ENCODE peak calls at places on chromosomes 5 and 9, in five cellular contexts. G, W, Z, Q and C are unnamed samples. For H3K36me3 and H3K4me1, the result is how much of the 10 kb centered on the place peaks cover.

GRCh38 chr9:100819980-100820379 is 208.5 kb upstream of the PLPPR1 start:
- DNase-seq in G (no peak), W (no peak), Z (no peak), Q (no peak), C (no peak)

GRCh38 chr5:27708579-27708978 is 670.2 kb upstream of the CDH9 start:
- DNase-seq in G (no peak), W (no peak), Z (no peak), Q (no peak), C (no peak)

GRCh38 chr9:126450537-126451205 is 124.0 kb downstream of the MVB12B start:
- DNase-seq in G (no peak), W (no peak), Z (no peak), Q (peak), C (no peak)

GRCh38 chr5:171581756-171582155 is 162.3 kb downstream of the FGF18 start:
- DNase-seq in G (no peak), W (no peak), Z (no peak), Q (no peak), C (no peak)

GRCh38 chr5:90613918-90614504 is 55.4 kb downstream of the ADGRV1 start:
- DNase-seq in G (no peak), W (peak), Z (no peak), Q (no peak), C (no peak)

GRCh38 chr5:157108961-157109360 is at the start of gene HAVCR2:
- DNase-seq in G (no peak), W (no peak), Z (peak), Q (peak), C (no peak)

GRCh38 chr5:122726990-122727616 is 47.8 kb upstream of the SNX2 start:
- DNase-seq in G (no peak), W (no peak), Z (no peak), Q (no peak), C (no peak)

GRCh38 chr9:21591221-21592062 is 109.3 kb upstream of the IFNE start:
- DNase-seq in G (peak), W (no peak), Z (peak), Q (no peak), C (peak)

GRCh38 chr5:109865636-109866035 is 175.9 kb downstream of the MAN2A1 start:
- DNase-seq in G (no peak), W (no peak), Z (no peak), Q (no peak), C (no peak)

GRCh38 chr9:446074-446699 is 231.5 kb downstream of the DOCK8 start:
- DNase-seq in G (no peak), W (no peak), Z (no peak), Q (no peak), C (peak)

GRCh38 chr9:125495137-125496119 is 211.6 kb downstream of the MAPKAP1 start:
- DNase-seq in G (no peak), W (no peak), Z (no peak), Q (no peak), C (no peak)

GRCh38 chr5:173637340-173637739 is 20.9 kb upstream of the BOD1 start:
- DNase-seq in G (no peak), W (no peak), Z (no peak), Q (no peak), C (no peak)

GRCh38 chr9:4640027-4640426 is 22.1 kb upstream of the PLPP6 start:
- DNase-seq in G (no peak), W (peak), Z (peak), Q (no peak), C (no peak)

GRCh38 chr5:53335115-53335514 is 145.3 kb upstream of the FST start:
- DNase-seq in G (no peak), W (no peak), Z (no peak), Q (no peak), C (peak)

GRCh38 chr5:132688536-132689409 is 15.0 kb downstream of the IL4 start:
- DNase-seq in G (no peak), W (no peak), Z (no peak), Q (no peak), C (no peak)

GRCh38 chr5:60340326-60340725 is 359.6 kb downstream of the DEPDC1B start:
- DNase-seq in G (no peak), W (no peak), Z (no peak), Q (no peak), C (no peak)

GRCh38 chr9:90086076-90086475 is 481.3 kb downstream of the GADD45G start:
- DNase-seq in G (no peak), W (no peak), Z (peak), Q (no peak), C (no peak)

GRCh38 chr9:99103505-99103904 is 1.4 kb upstream of the TGFBR1 start:
- DNase-seq in G (no peak), W (no peak), Z (no peak), Q (no peak), C (no peak)

GRCh38 chr9:91012933-91013841 is 211.6 kb downstream of the SYK start:
- DNase-seq in G (no peak), W (no peak), Z (no peak), Q (no peak), C (no peak)

GRCh38 chr5:2432070-2432920 is 319.2 kb downstream of the IRX2 start:
- DNase-seq in G (no peak), W (no peak), Z (no peak), Q (no peak), C (no peak)

GRCh38 chr9:98867434-98868168 is 60.1 kb downstream of the GALNT12 start:
- DNase-seq in G (peak), W (peak), Z (peak), Q (no peak), C (no peak)

GRCh38 chr5:2094616-2094995 is 211.9 kb upstream of the IRX4 start:
- DNase-seq in G (no peak), W (no peak), Z (no peak), Q (peak), C (no peak)

GRCh38 chr5:176446884-176447537 is 1.2 kb upstream of the FAF2 start:
- DNase-seq in G (no peak), W (peak), Z (peak), Q (peak), C (no peak)

GRCh38 chr5:68456756-68457217 is 241.2 kb downstream of the PIK3R1 start:
- DNase-seq in G (peak), W (peak), Z (peak), Q (no peak), C (no peak)

GRCh38 chr5:140926211-140926902 is at the start of gene PCDHAC1:
- DNase-seq in G (peak), W (peak), Z (peak), Q (peak), C (peak)

GRCh38 chr9:125608488-125609224 is 98.4 kb downstream of the MAPKAP1 start:
- DNase-seq in G (no peak), W (no peak), Z (no peak), Q (no peak), C (no peak)

GRCh38 chr9:94656190-94656589 is 16.9 kb upstream of the FBP1 start:
- DNase-seq in G (no peak), W (no peak), Z (peak), Q (peak), C (peak)

GRCh38 chr9:88995627-88996026 is 4.4 kb downstream of the S1PR3 start:
- DNase-seq in G (no peak), W (no peak), Z (no peak), Q (no peak), C (no peak)

GRCh38 chr5:163248333-163248732 is 189.1 kb upstream of the CCNG1 start:
- DNase-seq in G (no peak), W (no peak), Z (no peak), Q (no peak), C (no peak)

GRCh38 chr5:163245584-163245983 is 191.8 kb upstream of the CCNG1 start:
- DNase-seq in G (no peak), W (no peak), Z (no peak), Q (no peak), C (no peak)

GRCh38 chr5:163248856-163249255 is 188.5 kb upstream of the CCNG1 start:
- DNase-seq in G (no peak), W (no peak), Z (no peak), Q (no peak), C (no peak)

DNA sequence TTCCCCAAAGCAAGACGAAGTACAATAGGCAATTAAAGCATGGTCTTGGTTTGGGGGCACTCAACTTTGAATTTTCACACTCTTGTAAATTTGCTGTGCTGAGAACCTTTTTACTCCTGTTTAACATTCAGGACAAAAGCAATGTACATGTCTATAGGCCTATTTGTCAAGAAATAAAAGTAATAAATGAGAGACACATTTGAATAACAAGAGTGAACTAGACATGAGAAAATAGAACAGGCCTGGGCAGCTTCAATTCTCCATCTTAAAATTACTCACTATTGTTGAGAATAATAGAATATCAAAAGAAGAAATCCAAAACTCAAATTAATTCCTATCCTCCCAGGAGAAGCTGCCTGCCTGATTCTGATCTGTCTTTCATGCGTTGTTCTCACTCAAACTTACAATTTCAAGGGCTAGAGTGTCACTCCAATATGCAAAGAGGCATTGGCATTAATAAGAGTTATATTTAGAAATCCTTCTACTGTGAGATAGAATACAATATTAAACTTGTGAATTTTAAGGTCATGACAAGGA is 192.9 kb upstream of the CCNG1 start:
- DNase-seq in G (no peak), W (no peak), Z (no peak), Q (no peak), C (no peak)
- H3K36me3 ChIP-seq in G (under half), W (under half), Z (under half), Q (under half), C (under half)

DNA sequence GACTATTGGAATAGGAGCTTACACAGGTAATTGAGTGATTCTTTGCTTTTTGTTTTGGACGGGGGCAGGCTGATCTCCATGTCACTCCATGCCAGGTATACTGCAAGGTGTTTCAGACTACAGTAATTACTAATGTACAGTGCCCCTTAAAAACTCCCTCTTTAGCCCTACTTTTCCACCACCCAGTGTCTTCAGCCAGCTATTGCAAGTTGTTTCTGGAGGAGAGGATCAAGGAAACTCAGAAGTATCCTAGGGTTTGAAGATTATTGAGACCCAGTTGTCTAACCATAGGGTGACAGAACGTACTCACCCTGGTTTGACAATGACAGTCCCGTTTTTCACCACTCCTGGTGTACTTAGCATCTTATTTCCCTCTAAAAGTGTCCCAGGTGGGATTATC is 13.4 kb downstream of the CFAP95 start:
- DNase-seq in G (no peak), W (no peak), Z (no peak), Q (no peak), C (no peak)
- H3K4me1 ChIP-seq in G (under half), W (under half), Z (under half), Q (under half), C (under half)

GRCh38 chr9:109734814-109735213 is 45.2 kb upstream of the PALM2AKAP2 start:
- DNase-seq in G (no peak), W (no peak), Z (no peak), Q (no peak), C (no peak)

GRCh38 chr9:109733690-109734089 is 46.3 kb upstream of the PALM2AKAP2 start:
- DNase-seq in G (no peak), W (no peak), Z (no peak), Q (no peak), C (no peak)

GRCh38 chr9:109735796-109736195 is 44.2 kb upstream of the PALM2AKAP2 start:
- DNase-seq in G (no peak), W (no peak), Z (no peak), Q (no peak), C (no peak)

GRCh38 chr9:109739760-109740159 is 40.2 kb upstream of the PALM2AKAP2 start:
- DNase-seq in G (no peak), W (no peak), Z (no peak), Q (no peak), C (no peak)

GRCh38 chr9:109737295-109737694 is 42.7 kb upstream of the PALM2AKAP2 start:
- DNase-seq in G (no peak), W (no peak), Z (no peak), Q (no peak), C (no peak)
- TF ChIP-seq POLR2AphosphoS5 in G (no peak), W (no peak), Z (peak), Q (no peak), C (no peak)

DNA sequence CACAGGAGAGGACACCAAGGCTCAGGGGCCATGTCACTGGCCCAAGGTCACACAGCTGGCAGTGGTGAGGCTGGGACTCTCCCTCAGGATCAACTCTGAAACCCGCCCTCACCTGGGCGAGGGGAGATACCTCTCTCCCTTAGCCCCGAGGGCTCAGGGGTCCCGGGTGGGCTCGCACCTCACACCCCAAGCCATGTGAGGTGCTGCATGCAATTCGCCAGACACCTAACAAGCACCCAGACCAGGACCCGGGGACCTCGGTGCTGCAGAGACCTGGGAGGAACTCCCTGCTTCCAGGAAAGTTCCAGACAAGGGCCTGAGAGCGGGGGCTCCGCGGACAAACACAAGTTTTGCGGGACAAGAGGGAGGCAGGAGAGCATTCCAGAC is 19.3 kb downstream of the BRD3 start:
- DNase-seq in G (no peak), W (no peak), Z (no peak), Q (no peak), C (no peak)
- H3K36me3 ChIP-seq in G (under half), W (half or more), Z (under half), Q (half or more), C (half or more)